ENCODE peak calls at places on chromosomes 4 and X, in six cellular contexts. E is aorta, F is GM13977, D is NCI-H82, A is Daoy, Y is stomach. K is an unnamed sample.

GRCh38 chr4:41611881-41612871 is 74.2 kb downstream of the LIMCH1 start:
- DNase-seq in D (peak; percentile 3), A (peak; percentile 75), F (no peak), E (no peak), Y (peak; percentile 42), K (no peak)

GRCh38 chr4:147560632-147561031 is 56.6 kb upstream of the TMEM184C start:
- DNase-seq in F (no peak), D (no peak), A (no peak), E (no peak), Y (no peak), K (no peak)

GRCh38 chr4:64384237-64385176 is 24.7 kb downstream of the TECRL start:
- DNase-seq in F (no peak), Y (no peak), A (no peak), E (no peak), D (no peak), K (no peak)

GRCh38 chr4:183658362-183659028 is 490 bp downstream of the RWDD4 start:
- DNase-seq in E (peak; percentile 80), Y (no peak), A (peak; percentile 4), F (peak; percentile 47), D (peak; percentile 25), K (no peak)

GRCh38 chrX:323721-324628 is 5.4 kb upstream of the GTPBP6 start:
- DNase-seq in F (no peak), D (no peak), Y (peak; percentile 60), E (no peak), A (peak; percentile 65), K (no peak)

GRCh38 chr4:124948976-124949597 is 236.6 kb upstream of the ANKRD50 start:
- DNase-seq in F (no peak), D (no peak), E (no peak), Y (peak; percentile 25), A (no peak), K (no peak)

GRCh38 chr4:3531306-3531886 is 826 bp downstream of the LRPAP1 start:
- DNase-seq in A (no peak), Y (no peak), F (no peak), D (peak; percentile 16), E (peak; percentile 62), K (no peak)

GRCh38 chr4:15476396-15476795 is 6.7 kb downstream of the CC2D2A start:
- DNase-seq in E (no peak), D (no peak), F (no peak), A (no peak), Y (no peak), K (no peak)

GRCh38 chr4:2887343-2887742 is 43.7 kb downstream of the ADD1 start:
- DNase-seq in D (peak; percentile 88), A (no peak), F (no peak), Y (no peak), E (no peak), K (no peak)

GRCh38 chrX:64176876-64177275 is 28.6 kb downstream of the AMER1 start:
- DNase-seq in F (no peak), A (no peak), D (no peak), E (no peak), Y (no peak), K (no peak)

GRCh38 chr4:88674989-88675388 is 22.6 kb downstream of the NAP1L5 start:
- DNase-seq in A (no peak), F (no peak), Y (no peak), D (peak; percentile 31), E (no peak), K (no peak)

GRCh38 chr4:67746797-67747495 is 7.2 kb downstream of the GNRHR start:
- DNase-seq in D (peak; percentile 49), F (peak; percentile 23), E (no peak), Y (no peak), A (no peak), K (peak; percentile 39)

GRCh38 chr4:138867404-138867803 is 148.2 kb upstream of the NOCT start:
- DNase-seq in E (no peak), D (no peak), A (no peak), Y (no peak), F (no peak), K (no peak)

GRCh38 chrX:120015145-120016067 is 62.1 kb downstream of the RHOXF2B start:
- DNase-seq in Y (no peak), E (no peak), F (no peak), D (no peak), A (peak; percentile 11), K (no peak)

GRCh38 chr4:79923290-79923689 is 149.7 kb downstream of the ANTXR2 start:
- DNase-seq in Y (no peak), E (no peak), D (no peak), A (no peak), F (no peak), K (no peak)

GRCh38 chr4:5721923-5722322 is 10.9 kb downstream of the EVC start:
- DNase-seq in E (no peak), F (no peak), Y (no peak), A (no peak), D (no peak), K (no peak)

GRCh38 chr4:142815834-142816233 is 30.3 kb downstream of the INPP4B start:
- DNase-seq in D (no peak), E (no peak), A (peak; percentile 47), Y (no peak), F (no peak), K (no peak)

GRCh38 chr4:65546882-65547281 is 123.4 kb downstream of the EPHA5 start:
- DNase-seq in E (no peak), A (no peak), F (no peak), D (no peak), Y (no peak), K (no peak)

GRCh38 chr4:42676066-42676951 is 19.4 kb upstream of the ATP8A1 start:
- DNase-seq in Y (no peak), F (no peak), D (no peak), A (no peak), E (no peak), K (no peak)

GRCh38 chr4:32499176-32499575 is 1779.0 kb downstream of the PCDH7 start:
- DNase-seq in Y (no peak), E (no peak), F (no peak), A (no peak), D (no peak), K (no peak)

GRCh38 chr4:4890574-4891260 is 31.3 kb downstream of the MSX1 start:
- DNase-seq in D (no peak), F (no peak), A (no peak), E (no peak), Y (no peak), K (no peak)

GRCh38 chrX:13360146-13360545 is 40.3 kb upstream of the ATXN3L start:
- DNase-seq in F (no peak), D (peak; percentile 7), Y (no peak), A (no peak), E (no peak), K (no peak)

GRCh38 chr4:119540249-119540648 is 88.4 kb downstream of the PDE5A start:
- DNase-seq in F (no peak), E (no peak), D (no peak), Y (no peak), A (no peak), K (no peak)